ENCODE peak calls at places on chromosome 21, in six cellular contexts. One of them, this sample, is unnamed.

GRCh38 chr21:17758703-17759102 is 60.5 kb downstream of the C21orf91 start:
- DNase-seq in IMR-90: no peak
- DNase-seq in H1: no peak
- DNase-seq in H9: no peak
- DNase-seq in mesendoderm: no peak
- DNase-seq in mesenchymal stem cell: peak; percentile 76
- DNase-seq in this sample: peak; percentile 14

GRCh38 chr21:39003982-39004775 is 179.1 kb downstream of the PSMG1 start:
- DNase-seq in IMR-90: peak; percentile 89
- DNase-seq in H1: no peak
- DNase-seq in H9: no peak
- DNase-seq in mesendoderm: peak; percentile 51
- DNase-seq in mesenchymal stem cell: peak; percentile 84
- DNase-seq in this sample: peak; percentile 79

GRCh38 chr21:35697321-35697808 is 363.0 kb downstream of the SETD4 start:
- DNase-seq in IMR-90: peak; percentile 35
- DNase-seq in H1: no peak
- DNase-seq in H9: no peak
- DNase-seq in mesendoderm: no peak
- DNase-seq in mesenchymal stem cell: peak; percentile 64
- DNase-seq in this sample: no peak

GRCh38 chr21:14850394-14850793 is 214.4 kb downstream of the NRIP1 start:
- DNase-seq in IMR-90: peak; percentile 71
- DNase-seq in H1: no peak
- DNase-seq in H9: no peak
- DNase-seq in mesendoderm: no peak
- DNase-seq in mesenchymal stem cell: no peak
- DNase-seq in this sample: no peak

GRCh38 chr21:19109694-19110093 is 706.1 kb upstream of the TMPRSS15 start:
- DNase-seq in IMR-90: no peak
- DNase-seq in H1: no peak
- DNase-seq in H9: no peak
- DNase-seq in mesendoderm: no peak
- DNase-seq in mesenchymal stem cell: no peak
- DNase-seq in this sample: no peak

GRCh38 chr21:30924171-30924680 is 42.8 kb upstream of the KRTAP11-1 start:
- DNase-seq in IMR-90: no peak
- DNase-seq in H1: no peak
- DNase-seq in H9: no peak
- DNase-seq in mesendoderm: no peak
- DNase-seq in mesenchymal stem cell: no peak
- DNase-seq in this sample: peak; percentile 60

GRCh38 chr21:15849925-15850324 is 120.1 kb downstream of the USP25 start:
- DNase-seq in IMR-90: no peak
- DNase-seq in H1: no peak
- DNase-seq in H9: no peak
- DNase-seq in mesendoderm: no peak
- DNase-seq in mesenchymal stem cell: no peak
- DNase-seq in this sample: no peak

GRCh38 chr21:37683396-37684114 is 232.7 kb downstream of the KCNJ6 start:
- DNase-seq in IMR-90: no peak
- DNase-seq in H1: no peak
- DNase-seq in H9: no peak
- DNase-seq in mesendoderm: no peak
- DNase-seq in mesenchymal stem cell: no peak
- DNase-seq in this sample: no peak

GRCh38 chr21:38256599-38257302 is at the start of gene KCNJ15:
- DNase-seq in IMR-90: no peak
- DNase-seq in H1: no peak
- DNase-seq in H9: no peak
- DNase-seq in mesendoderm: no peak
- DNase-seq in mesenchymal stem cell: no peak
- DNase-seq in this sample: peak; percentile 21

GRCh38 chr21:30227633-30228404 is 11.9 kb upstream of the CLDN8 start:
- DNase-seq in IMR-90: peak; percentile 5
- DNase-seq in H1: no peak
- DNase-seq in H9: no peak
- DNase-seq in mesendoderm: no peak
- DNase-seq in mesenchymal stem cell: peak; percentile 91
- DNase-seq in this sample: peak; percentile 90

GRCh38 chr21:31268090-31268489 is 76.0 kb downstream of the TIAM1 start:
- DNase-seq in IMR-90: no peak
- DNase-seq in H1: no peak
- DNase-seq in H9: no peak
- DNase-seq in mesendoderm: no peak
- DNase-seq in mesenchymal stem cell: no peak
- DNase-seq in this sample: no peak

GRCh38 chr21:15823486-15824150 is 93.8 kb downstream of the USP25 start:
- DNase-seq in IMR-90: no peak
- DNase-seq in H1: no peak
- DNase-seq in H9: no peak
- DNase-seq in mesendoderm: no peak
- DNase-seq in mesenchymal stem cell: no peak
- DNase-seq in this sample: no peak

GRCh38 chr21:31260790-31261189 is 83.3 kb downstream of the TIAM1 start:
- DNase-seq in IMR-90: peak; percentile 19
- DNase-seq in H1: no peak
- DNase-seq in H9: no peak
- DNase-seq in mesendoderm: no peak
- DNase-seq in mesenchymal stem cell: peak; percentile 56
- DNase-seq in this sample: no peak

GRCh38 chr21:28608646-28609045 is 384.0 kb downstream of the LTN1 start:
- DNase-seq in IMR-90: no peak
- DNase-seq in H1: no peak
- DNase-seq in H9: no peak
- DNase-seq in mesendoderm: no peak
- DNase-seq in mesenchymal stem cell: no peak
- DNase-seq in this sample: no peak

GRCh38 chr21:16370176-16370575 is 640.4 kb downstream of the USP25 start:
- DNase-seq in IMR-90: no peak
- DNase-seq in H1: no peak
- DNase-seq in H9: no peak
- DNase-seq in mesendoderm: no peak
- DNase-seq in mesenchymal stem cell: no peak
- DNase-seq in this sample: no peak

GRCh38 chr21:44010429-44010828 is 1.7 kb upstream of the TRAPPC10 start:
- DNase-seq in IMR-90: no peak
- DNase-seq in H1: no peak
- DNase-seq in H9: peak; percentile 53
- DNase-seq in mesendoderm: peak; percentile 58
- DNase-seq in mesenchymal stem cell: no peak
- DNase-seq in this sample: no peak

GRCh38 chr21:25031750-25032149 is 575.5 kb downstream of the MRPL39 start:
- DNase-seq in IMR-90: no peak
- DNase-seq in H1: no peak
- DNase-seq in H9: no peak
- DNase-seq in mesendoderm: no peak
- DNase-seq in mesenchymal stem cell: no peak
- DNase-seq in this sample: no peak

GRCh38 chr21:14864211-14865021 is 200.4 kb downstream of the NRIP1 start:
- DNase-seq in IMR-90: peak; percentile 86
- DNase-seq in H1: peak; percentile 36
- DNase-seq in H9: peak; percentile 74
- DNase-seq in mesendoderm: peak; percentile 86
- DNase-seq in mesenchymal stem cell: peak; percentile 91
- DNase-seq in this sample: peak; percentile 82

GRCh38 chr21:40466893-40467483 is 380.0 kb downstream of the DSCAM start:
- DNase-seq in IMR-90: no peak
- DNase-seq in H1: no peak
- DNase-seq in H9: no peak
- DNase-seq in mesendoderm: peak; percentile 32
- DNase-seq in mesenchymal stem cell: no peak
- DNase-seq in this sample: peak; percentile 8

GRCh38 chr21:14876464-14876863 is 188.3 kb downstream of the NRIP1 start:
- DNase-seq in IMR-90: no peak
- DNase-seq in H1: no peak
- DNase-seq in H9: no peak
- DNase-seq in mesendoderm: no peak
- DNase-seq in mesenchymal stem cell: no peak
- DNase-seq in this sample: peak; percentile 58

GRCh38 chr21:38388219-38388618 is 110.1 kb downstream of the ERG start:
- DNase-seq in IMR-90: peak; percentile 1
- DNase-seq in H1: no peak
- DNase-seq in H9: no peak
- DNase-seq in mesendoderm: no peak
- DNase-seq in mesenchymal stem cell: peak; percentile 12
- DNase-seq in this sample: no peak

GRCh38 chr21:46121286-46122221 is 23.6 kb downstream of the COL6A2 start:
- DNase-seq in IMR-90: no peak
- DNase-seq in H1: no peak
- DNase-seq in H9: peak; percentile 15
- DNase-seq in mesendoderm: no peak
- DNase-seq in mesenchymal stem cell: no peak
- DNase-seq in this sample: no peak

GRCh38 chr21:46118871-46119564 is 21.1 kb downstream of the COL6A2 start:
- DNase-seq in IMR-90: no peak
- DNase-seq in H1: no peak
- DNase-seq in H9: peak; percentile 12
- DNase-seq in mesendoderm: no peak
- DNase-seq in mesenchymal stem cell: no peak
- DNase-seq in this sample: no peak

GRCh38 chr21:46118305-46118870 is 20.5 kb downstream of the COL6A2 start:
- DNase-seq in IMR-90: no peak
- DNase-seq in H1: no peak
- DNase-seq in H9: peak; percentile 22
- DNase-seq in mesendoderm: no peak
- DNase-seq in mesenchymal stem cell: no peak
- DNase-seq in this sample: no peak

GRCh38 chr21:46120301-46121285 is 22.7 kb downstream of the COL6A2 start:
- DNase-seq in IMR-90: no peak
- DNase-seq in H1: no peak
- DNase-seq in H9: peak; percentile 21
- DNase-seq in mesendoderm: no peak
- DNase-seq in mesenchymal stem cell: no peak
- DNase-seq in this sample: no peak

GRCh38 chr21:46119565-46120271 is 21.8 kb downstream of the COL6A2 start:
- DNase-seq in IMR-90: no peak
- DNase-seq in H1: no peak
- DNase-seq in H9: peak; percentile 20
- DNase-seq in mesendoderm: no peak
- DNase-seq in mesenchymal stem cell: no peak
- DNase-seq in this sample: no peak
- H2BK5ac ChIP-seq in IMR-90: peak overlapping the region; percentile 0
- H2BK5ac ChIP-seq in H1: no peak overlapping the region
- H2BK5ac ChIP-seq in H9: no peak overlapping the region
- H2BK5ac ChIP-seq in mesendoderm: no peak overlapping the region
- H2BK5ac ChIP-seq in mesenchymal stem cell: no peak overlapping the region
- H2BK5ac ChIP-seq in this sample: no peak overlapping the region

GRCh38 chr21:22855581-22855980 is 1857.4 kb downstream of the NCAM2 start:
- DNase-seq in IMR-90: no peak
- DNase-seq in H1: no peak
- DNase-seq in H9: no peak
- DNase-seq in mesendoderm: no peak
- DNase-seq in mesenchymal stem cell: no peak
- DNase-seq in this sample: no peak
- H3K23ac ChIP-seq in IMR-90: no peak overlapping the region
- H3K23ac ChIP-seq in H1: no peak overlapping the region
- H3K23ac ChIP-seq in H9: no peak overlapping the region
- H3K23ac ChIP-seq in mesendoderm: no peak overlapping the region
- H3K23ac ChIP-seq in mesenchymal stem cell: no peak overlapping the region
- H3K23ac ChIP-seq in this sample: no peak overlapping the region

GRCh38 chr21:42568834-42569731 is 55.4 kb downstream of the SLC37A1 start:
- DNase-seq in IMR-90: no peak
- DNase-seq in H1: no peak
- DNase-seq in H9: no peak
- DNase-seq in mesendoderm: no peak
- DNase-seq in mesenchymal stem cell: no peak
- DNase-seq in this sample: no peak

GRCh38 chr21:42571391-42572150 is 57.9 kb downstream of the SLC37A1 start:
- DNase-seq in IMR-90: no peak
- DNase-seq in H1: no peak
- DNase-seq in H9: no peak
- DNase-seq in mesendoderm: no peak
- DNase-seq in mesenchymal stem cell: no peak
- DNase-seq in this sample: no peak

GRCh38 chr21:42570841-42571387 is 57.3 kb downstream of the SLC37A1 start:
- DNase-seq in IMR-90: no peak
- DNase-seq in H1: no peak
- DNase-seq in H9: no peak
- DNase-seq in mesendoderm: peak; percentile 34
- DNase-seq in mesenchymal stem cell: no peak
- DNase-seq in this sample: no peak

GRCh38 chr21:42569732-42570301 is 56.2 kb downstream of the SLC37A1 start:
- DNase-seq in IMR-90: no peak
- DNase-seq in H1: no peak
- DNase-seq in H9: no peak
- DNase-seq in mesendoderm: no peak
- DNase-seq in mesenchymal stem cell: no peak
- DNase-seq in this sample: no peak

GRCh38 chr21:42570362-42570761 is 56.7 kb downstream of the SLC37A1 start:
- DNase-seq in IMR-90: no peak
- DNase-seq in H1: no peak
- DNase-seq in H9: no peak
- DNase-seq in mesendoderm: no peak
- DNase-seq in mesenchymal stem cell: no peak
- DNase-seq in this sample: no peak
- H2BK5ac ChIP-seq in IMR-90: no peak overlapping the region
- H2BK5ac ChIP-seq in H1: no peak overlapping the region
- H2BK5ac ChIP-seq in H9: no peak overlapping the region
- H2BK5ac ChIP-seq in mesendoderm: no peak overlapping the region
- H2BK5ac ChIP-seq in mesenchymal stem cell: no peak overlapping the region
- H2BK5ac ChIP-seq in this sample: no peak overlapping the region

GRCh38 chr21:32391755-32392154 is 1.1 kb downstream of the URB1 start:
- DNase-seq in IMR-90: no peak
- DNase-seq in H1: no peak
- DNase-seq in H9: no peak
- DNase-seq in mesendoderm: no peak
- DNase-seq in mesenchymal stem cell: no peak
- DNase-seq in this sample: no peak

GRCh38 chr21:32389337-32390015 is 3.3 kb downstream of the URB1 start:
- DNase-seq in IMR-90: peak; percentile 51
- DNase-seq in H1: no peak
- DNase-seq in H9: no peak
- DNase-seq in mesendoderm: no peak
- DNase-seq in mesenchymal stem cell: no peak
- DNase-seq in this sample: peak; percentile 5

GRCh38 chr21:32392880-32393676 is at the start of gene URB1:
- DNase-seq in IMR-90: peak; percentile 65
- DNase-seq in H1: peak; percentile 34
- DNase-seq in H9: peak; percentile 93
- DNase-seq in mesendoderm: peak; percentile 84
- DNase-seq in mesenchymal stem cell: peak; percentile 66
- DNase-seq in this sample: peak; percentile 92

GRCh38 chr21:32392299-32392879 is 423 bp downstream of the URB1 start:
- DNase-seq in IMR-90: no peak
- DNase-seq in H1: no peak
- DNase-seq in H9: no peak
- DNase-seq in mesendoderm: peak; percentile 26
- DNase-seq in mesenchymal stem cell: peak; percentile 37
- DNase-seq in this sample: no peak

GRCh38 chr21:32393677-32394001 is 827 bp upstream of the URB1 start:
- DNase-seq in IMR-90: no peak
- DNase-seq in H1: no peak
- DNase-seq in H9: no peak
- DNase-seq in mesendoderm: no peak
- DNase-seq in mesenchymal stem cell: no peak
- DNase-seq in this sample: no peak
- H3K23ac ChIP-seq in IMR-90: no peak overlapping the region
- H3K23ac ChIP-seq in H1: no peak overlapping the region
- H3K23ac ChIP-seq in H9: no peak overlapping the region
- H3K23ac ChIP-seq in mesendoderm: no peak overlapping the region
- H3K23ac ChIP-seq in mesenchymal stem cell: no peak overlapping the region
- H3K23ac ChIP-seq in this sample: no peak overlapping the region

This sample was measured in trophoblast cell.